ENCODE peak calls at places on chromosomes 5 and 9, in eight cellular contexts. F is HCT116; C is PC-9; E is adrenal gland; G is K562; A is CD4-positive, CD25-positive, alpha-beta regulatory T cell; B is stomach; X is heart left ventricle. H is an unnamed sample.

GRCh38 chr5:173950829-173951228 is 38.1 kb upstream of the C5orf47 start:
- DNase-seq in C (no peak), X (no peak), E (no peak), B (no peak), G (no peak), F (no peak), A (no peak), H (no peak)

GRCh38 chr9:116504893-116505480 is 182.1 kb upstream of the TRIM32 start:
- DNase-seq in A (no peak), C (no peak), E (no peak), G (no peak), B (no peak), F (no peak), X (no peak), H (no peak)

GRCh38 chr9:92617951-92618510 is 51.9 kb downstream of the IPPK start:
- DNase-seq in F (no peak), B (peak; percentile 18), C (no peak), E (no peak), A (no peak), X (no peak), G (no peak), H (no peak)

GRCh38 chr5:144298658-144299057 is 128.0 kb downstream of the KCTD16 start:
- DNase-seq in A (no peak), B (no peak), G (no peak), E (no peak), C (no peak), X (no peak), F (no peak), H (no peak)

GRCh38 chr5:83608122-83608521 is 112.5 kb downstream of the HAPLN1 start:
- DNase-seq in F (peak; percentile 38), A (no peak), B (peak; percentile 28), C (peak; percentile 25), G (peak; percentile 45), E (peak; percentile 46), X (peak; percentile 8), H (no peak)

GRCh38 chr5:67238191-67238590 is 41.6 kb upstream of the CD180 start:
- DNase-seq in G (no peak), X (no peak), B (no peak), E (no peak), C (no peak), F (no peak), A (no peak), H (no peak)

GRCh38 chr5:177545487-177546261 is 8.7 kb downstream of the FAM193B start:
- DNase-seq in A (no peak), F (no peak), C (no peak), X (peak; percentile 65), E (peak; percentile 83), G (no peak), B (peak; percentile 51), H (no peak)

GRCh38 chr9:72527801-72528195 is 6.4 kb downstream of the TMC1 start:
- DNase-seq in B (no peak), A (no peak), C (no peak), F (no peak), G (no peak), E (no peak), X (no peak), H (no peak)

GRCh38 chr5:136073714-136074113 is 44.9 kb downstream of the TGFBI start:
- DNase-seq in B (no peak), A (no peak), G (no peak), X (no peak), F (no peak), C (no peak), E (no peak), H (no peak)

GRCh38 chr5:169956756-169957155 is 23.5 kb downstream of the INSYN2B start:
- DNase-seq in A (no peak), B (no peak), F (no peak), G (no peak), C (no peak), E (no peak), X (no peak), H (no peak)

DNA sequence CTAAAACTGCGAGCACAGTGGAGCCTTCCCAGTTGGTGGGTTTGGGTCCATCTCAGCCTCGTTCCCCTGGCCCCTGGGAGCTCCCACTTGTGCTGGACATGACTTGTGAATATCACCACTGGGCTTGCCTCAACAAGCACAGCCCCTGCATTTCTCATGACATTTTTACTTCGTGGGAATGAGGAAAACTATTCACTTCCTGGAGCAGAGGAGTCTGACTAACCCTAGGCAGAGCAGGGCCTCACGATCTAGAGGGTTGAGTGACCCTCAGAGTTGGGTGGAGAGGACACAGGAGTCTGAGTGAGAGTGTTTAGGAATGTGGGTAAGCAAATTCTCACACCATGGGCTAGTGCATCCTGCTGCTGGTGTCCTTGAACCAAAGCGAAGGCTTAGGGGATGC is 272.6 kb downstream of the ZSWIM6 start:
- DNase-seq in X (no peak), F (no peak), C (no peak), B (no peak), A (no peak), E (no peak), G (no peak), H (peak; percentile 2)
- H3K4me1 ChIP-seq in X (peaks cover 18% of the 10 kb centered on the region), F (no peaks in the 10 kb centered on the region), C (peaks cover 7% of the 10 kb centered on the region), B (no peaks in the 10 kb centered on the region), A (no peaks in the 10 kb centered on the region), E (no peaks in the 10 kb centered on the region), G (no peaks in the 10 kb centered on the region), H (peaks cover 12% of the 10 kb centered on the region)

GRCh38 chr5:1493941-1494340 is 29.8 kb downstream of the LPCAT1 start:
- DNase-seq in E (no peak), F (no peak), A (no peak), G (no peak), X (no peak), C (no peak), B (no peak), H (no peak)
- H3K27ac ChIP-seq in E (no peak overlapping the region), F (no peak overlapping the region), A (no peak overlapping the region), G (no peak overlapping the region), X (no peak overlapping the region), C (no peak overlapping the region), B (peak overlapping the region; percentile 13), H (no peak overlapping the region)

GRCh38 chr9:33623658-33624586 is 99.9 kb downstream of the ANKRD18B start:
- DNase-seq in X (peak; percentile 49), G (peak; percentile 81), A (peak; percentile 39), F (peak; percentile 81), C (peak; percentile 64), B (peak; percentile 66), E (peak; percentile 56), H (peak; percentile 28)
- H3K4me1 ChIP-seq in X (no peaks in the 10 kb centered on the region), G (peaks cover 19% of the 10 kb centered on the region), A (peaks cover 5% of the 10 kb centered on the region), F (peaks cover 25% of the 10 kb centered on the region), C (peaks cover 10% of the 10 kb centered on the region), B (no peaks in the 10 kb centered on the region), E (no peaks in the 10 kb centered on the region), H (peaks cover 31% of the 10 kb centered on the region)

GRCh38 chr9:37430841-37431597 is 8.5 kb downstream of the GRHPR start:
- DNase-seq in B (no peak), F (no peak), E (peak; percentile 47), G (peak; percentile 43), C (no peak), A (no peak), X (no peak), H (no peak)
- H3K27ac ChIP-seq in B (no peak overlapping the region), F (no peak overlapping the region), E (no peak overlapping the region), G (no peak overlapping the region), C (no peak overlapping the region), A (no peak overlapping the region), X (no peak overlapping the region), H (no peak overlapping the region)

GRCh38 chr5:153551537-153552079 is 61.1 kb downstream of the GRIA1 start:
- DNase-seq in F (peak; percentile 48), B (no peak), C (peak; percentile 51), X (no peak), E (peak; percentile 45), G (no peak), A (no peak), H (peak; percentile 77)
- H3K4me1 ChIP-seq in F (peaks cover 24% of the 10 kb centered on the region), B (no peaks in the 10 kb centered on the region), C (peaks cover 14% of the 10 kb centered on the region), X (peaks cover 9% of the 10 kb centered on the region), E (peaks cover 6% of the 10 kb centered on the region), G (peaks cover 2% of the 10 kb centered on the region), A (no peaks in the 10 kb centered on the region), H (peaks cover 38% of the 10 kb centered on the region)

GRCh38 chr5:133980652-133981051 is 12.2 kb upstream of the C5orf15 start:
- DNase-seq in E (no peak), A (no peak), G (no peak), C (no peak), X (no peak), B (no peak), F (no peak), H (no peak)

GRCh38 chr5:133977858-133978257 is 9.4 kb upstream of the C5orf15 start:
- DNase-seq in E (no peak), X (no peak), F (no peak), G (no peak), C (no peak), A (no peak), B (no peak), H (no peak)

GRCh38 chr5:133977161-133977787 is 8.8 kb upstream of the C5orf15 start:
- DNase-seq in G (no peak), F (no peak), E (peak; percentile 14), C (no peak), X (no peak), B (peak; percentile 37), A (no peak), H (no peak)

GRCh38 chr5:133981714-133982113 is 13.3 kb upstream of the C5orf15 start:
- DNase-seq in G (no peak), F (no peak), A (no peak), X (no peak), E (no peak), C (no peak), B (no peak), H (no peak)

GRCh38 chr5:133978943-133979342 is 10.5 kb upstream of the C5orf15 start:
- DNase-seq in E (no peak), B (no peak), G (no peak), X (no peak), C (no peak), A (no peak), F (no peak), H (no peak)
- H3K27ac ChIP-seq in E (no peak overlapping the region), B (no peak overlapping the region), G (no peak overlapping the region), X (peak overlapping the region; percentile 8), C (no peak overlapping the region), A (no peak overlapping the region), F (no peak overlapping the region), H (no peak overlapping the region)

GRCh38 chr9:136546697-136547481 is 1.0 kb upstream of the NOTCH1 start:
- DNase-seq in X (no peak), G (no peak), A (peak; percentile 34), F (no peak), E (peak; percentile 79), B (peak; percentile 83), C (peak; percentile 75), H (no peak)

GRCh38 chr9:136545065-136545965 is 533 bp downstream of the NOTCH1 start:
- DNase-seq in E (no peak), A (peak; percentile 46), X (no peak), G (peak; percentile 32), B (no peak), C (peak; percentile 39), F (no peak), H (no peak)

GRCh38 chr9:136547508-136548215 is 1.8 kb upstream of the NOTCH1 start:
- DNase-seq in F (no peak), C (no peak), B (no peak), X (no peak), E (no peak), A (no peak), G (no peak), H (no peak)

GRCh38 chr9:136544549-136545064 is 1.2 kb downstream of the NOTCH1 start:
- DNase-seq in A (peak; percentile 44), F (no peak), C (peak; percentile 80), E (no peak), G (peak; percentile 56), B (peak; percentile 57), X (peak; percentile 87), H (no peak)

GRCh38 chr9:136545966-136546696 is at the start of gene NOTCH1:
- DNase-seq in X (peak; percentile 96), A (peak; percentile 81), F (peak; percentile 87), E (peak; percentile 88), C (peak; percentile 97), B (peak; percentile 93), G (peak; percentile 87), H (peak; percentile 61)
- H3K4me1 ChIP-seq in X (peaks cover 57% of the 10 kb centered on the region), A (peaks cover 50% of the 10 kb centered on the region), F (peaks cover 58% of the 10 kb centered on the region), E (peaks cover 15% of the 10 kb centered on the region), C (peaks cover 28% of the 10 kb centered on the region), B (peaks cover 72% of the 10 kb centered on the region), G (peaks cover 15% of the 10 kb centered on the region), H (peaks cover 37% of the 10 kb centered on the region)

GRCh38 chr9:38067892-38068615 is 973 bp downstream of the SHB start:
- DNase-seq in C (no peak), A (no peak), E (no peak), G (peak; percentile 38), X (no peak), B (no peak), F (no peak), H (no peak)
- H3K27ac ChIP-seq in C (peak overlapping the region; percentile 84), A (no peak overlapping the region), E (peak overlapping the region; percentile 42), G (peak overlapping the region; percentile 50), X (peak overlapping the region; percentile 99), B (peak overlapping the region; percentile 96), F (peak overlapping the region; percentile 98), H (peak overlapping the region; percentile 61)

H was measured in keratinocyte.